ENCODE peak calls at places on chromosomes 6 and 20, in seven cellular contexts. N is mucosa of descending colon, J is AG10803, Q is fibroblast of mammary gland, O is psoas muscle, G is heart right ventricle, Y is astrocyte of the spinal cord. M is an unnamed sample.

GRCh38 chr6:53035549-53036213 is 29.5 kb upstream of the FBXO9 start:
- DNase-seq in N (no peak), J (no peak), O (no peak), G (no peak), Y (no peak), Q (peak), M (no peak)

GRCh38 chr6:13924949-13925881 is at the start of gene RNF182:
- DNase-seq in N (no peak), O (no peak), Y (no peak), Q (no peak), J (no peak), G (no peak), M (peak)

GRCh38 chr6:128857806-128858205 is 25.1 kb upstream of the LAMA2 start:
- DNase-seq in G (no peak), O (no peak), Y (no peak), Q (no peak), J (no peak), N (no peak), M (no peak)

GRCh38 chr6:43174263-43175112 is 3.4 kb downstream of the SRF start:
- DNase-seq in G (peak), Q (peak), N (peak), O (peak), J (peak), Y (peak), M (peak)

GRCh38 chr20:33018169-33018931 is 10.8 kb downstream of the BPIFB2 start:
- DNase-seq in G (no peak), O (no peak), J (no peak), Y (no peak), N (no peak), Q (no peak), M (no peak)

GRCh38 chr6:84583784-84584183 is 180.6 kb downstream of the TBX18 start:
- DNase-seq in J (no peak), G (no peak), Y (peak), Q (no peak), N (no peak), O (no peak), M (no peak)

GRCh38 chr6:7624781-7625710 is 35.0 kb downstream of the SNRNP48 start:
- DNase-seq in J (no peak), Q (no peak), Y (no peak), N (no peak), O (no peak), G (no peak), M (no peak)

GRCh38 chr6:136609878-136610706 is 59.9 kb upstream of the MAP7 start:
- DNase-seq in G (no peak), J (peak), N (peak), Q (peak), Y (peak), O (peak), M (no peak)

GRCh38 chr6:156988276-156989158 is 211.3 kb downstream of the ARID1B start:
- DNase-seq in J (no peak), O (no peak), N (no peak), Q (peak), G (no peak), Y (peak), M (peak)

GRCh38 chr6:74420221-74420620 is 724.2 kb downstream of the CD109 start:
- DNase-seq in J (no peak), Y (no peak), O (no peak), Q (no peak), N (no peak), G (no peak), M (no peak)

GRCh38 chr6:28354688-28355554 is 5.2 kb downstream of the ZKSCAN3 start:
- DNase-seq in Y (no peak), N (no peak), G (no peak), Q (no peak), J (no peak), O (no peak), M (no peak)

GRCh38 chr6:28355743-28356665 is 6.3 kb downstream of the ZKSCAN3 start:
- DNase-seq in O (peak), N (peak), G (peak), Q (peak), Y (peak), J (peak), M (peak)

GRCh38 chr6:28357036-28357435 is 7.3 kb downstream of the ZKSCAN3 start:
- DNase-seq in Y (no peak), G (no peak), Q (peak), N (no peak), J (no peak), O (no peak), M (no peak)

GRCh38 chr6:28353981-28354676 is 4.4 kb downstream of the ZKSCAN3 start:
- DNase-seq in N (peak), G (peak), J (peak), O (peak), Y (peak), Q (peak), M (no peak)

DNA sequence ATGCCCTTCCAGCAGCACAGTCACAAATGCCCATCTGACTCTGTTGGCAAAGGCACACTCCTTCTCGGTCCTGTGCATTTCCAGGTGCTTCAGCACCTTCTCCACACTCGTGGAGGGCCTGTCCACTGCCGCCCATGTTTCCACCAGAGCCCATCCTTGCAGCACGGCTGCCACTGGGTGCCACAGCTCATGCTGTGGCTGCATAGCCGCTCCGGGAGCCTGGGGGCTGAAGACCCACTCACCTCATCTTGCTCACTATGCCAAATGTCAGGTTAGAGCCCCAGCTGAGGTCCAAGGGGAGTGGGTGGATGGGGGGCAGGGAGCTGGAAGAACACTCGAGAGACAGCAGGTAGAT is 6.9 kb downstream of the ZKSCAN3 start:
- DNase-seq in N (no peak), Y (no peak), G (no peak), O (no peak), Q (no peak), J (no peak), M (no peak)
- H3K4me3 ChIP-seq in N (no peak), Y (no peak), G (no peak), O (no peak), Q (no peak), J (no peak), M (no peak)

GRCh38 chr6:29663300-29664039 is 6.6 kb downstream of the MOG start:
- DNase-seq in Y (no peak), N (no peak), O (no peak), Q (no peak), G (no peak), J (no peak), M (no peak)

GRCh38 chr6:29665942-29666825 is 9.3 kb downstream of the MOG start:
- DNase-seq in N (no peak), O (no peak), G (no peak), Y (no peak), Q (no peak), J (no peak), M (no peak)

GRCh38 chr6:29666826-29667130 is 9.9 kb downstream of the MOG start:
- DNase-seq in J (no peak), Y (no peak), Q (no peak), G (no peak), N (no peak), O (no peak), M (no peak)

GRCh38 chr6:29671026-29671425 is 9.9 kb downstream of the ZFP57 start:
- DNase-seq in N (no peak), O (no peak), Q (no peak), J (no peak), Y (no peak), G (no peak), M (no peak)

DNA sequence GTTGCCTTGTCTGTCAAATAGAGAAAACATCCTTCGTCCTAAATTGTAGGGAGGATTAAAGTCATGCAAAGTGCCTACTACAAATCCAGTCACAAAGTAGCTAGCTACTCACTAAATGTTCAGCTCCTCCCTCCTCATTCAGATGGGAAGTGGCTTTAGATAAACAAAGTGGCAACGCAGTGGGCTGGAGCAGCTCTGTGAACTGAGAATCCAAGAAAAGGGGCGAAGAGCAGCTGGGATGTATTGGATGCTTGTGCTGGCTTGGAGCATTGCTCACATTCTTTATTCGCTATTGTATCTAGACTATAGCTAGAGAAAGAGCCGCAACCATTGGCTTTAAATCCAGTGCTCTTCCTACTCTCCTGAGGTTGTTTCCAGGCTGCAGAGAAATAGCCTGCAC is 10.3 kb downstream of the MOG start:
- DNase-seq in N (no peak), J (no peak), Q (no peak), O (no peak), Y (no peak), G (no peak), M (no peak)
- H3K4me3 ChIP-seq in N (no peak), J (no peak), Q (no peak), O (no peak), Y (no peak), G (no peak), M (no peak)

GRCh38 chr6:142854589-142855488 is 90.1 kb downstream of the HIVEP2 start:
- DNase-seq in G (no peak), J (no peak), N (no peak), Y (no peak), Q (no peak), O (no peak), M (no peak)
- H3K4me3 ChIP-seq in G (no peak), J (no peak), N (no peak), Y (no peak), Q (no peak), O (no peak), M (no peak)

DNA sequence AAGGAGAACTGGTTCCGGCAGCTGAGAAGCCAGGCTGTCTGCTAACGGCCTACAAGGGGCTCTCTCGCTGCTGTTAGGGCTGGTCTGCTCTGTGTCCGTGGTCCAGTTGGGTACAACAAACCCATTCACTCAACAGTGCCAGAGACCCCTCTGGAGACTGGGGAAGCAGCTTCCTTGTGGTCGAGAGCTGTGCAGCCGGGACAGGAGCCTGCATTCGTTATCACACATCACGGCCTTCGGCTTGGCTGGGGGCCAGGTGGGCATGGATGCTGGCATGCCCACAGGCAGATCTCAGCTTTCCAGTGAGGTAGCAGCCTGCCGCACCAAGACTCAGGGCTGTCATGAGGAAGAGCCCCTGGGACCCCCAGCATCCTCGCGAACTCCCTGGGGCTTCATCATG is 124.7 kb downstream of the PREX1 start:
- DNase-seq in Y (no peak), O (no peak), N (no peak), Q (no peak), G (peak), J (no peak), M (peak)
- H3K4me3 ChIP-seq in Y (no peak), O (no peak), N (no peak), Q (no peak), G (no peak), J (no peak), M (no peak)

M was measured in SK-N-SH.